ENCODE peak calls at places on chromosomes 7 and 10, in six cellular contexts. M is IMR-90, X is A549, K is HepG2, S is K562, J is GM12878. Y is an unnamed sample.

GRCh38 chr10:68981074-68981473 is 7.5 kb upstream of the KIFBP start:
- DNase-seq in M (no peak), X (peak), K (peak), S (no peak), J (no peak), Y (no peak)

GRCh38 chr7:37031571-37032257 is 307.4 kb upstream of the AOAH start:
- DNase-seq in M (peak), X (peak), K (peak), S (peak), J (no peak), Y (peak)

GRCh38 chr10:119595134-119595714 is 1.5 kb downstream of the TIAL1 start:
- DNase-seq in M (peak), X (peak), K (peak), S (peak), J (no peak), Y (no peak)

GRCh38 chr10:79361721-79362397 is 14.6 kb downstream of the PPIF start:
- DNase-seq in M (no peak), X (no peak), K (no peak), S (no peak), J (no peak), Y (no peak)

GRCh38 chr7:156640949-156641485 is 443 bp downstream of the RNF32 start:
- DNase-seq in M (peak), X (peak), K (no peak), S (peak), J (no peak), Y (no peak)

GRCh38 chr10:81662837-81663236 is 212.2 kb upstream of the NRG3 start:
- DNase-seq in M (no peak), X (no peak), K (no peak), S (no peak), J (no peak), Y (no peak)

GRCh38 chr7:47456210-47456955 is 125.5 kb downstream of the TNS3 start:
- DNase-seq in M (no peak), X (no peak), K (no peak), S (no peak), J (no peak), Y (no peak)

GRCh38 chr10:110147961-110148360 is 59.4 kb upstream of the MXI1 start:
- DNase-seq in M (peak), X (no peak), K (no peak), S (no peak), J (no peak), Y (no peak)

GRCh38 chr10:3825244-3825643 is 40.2 kb upstream of the KLF6 start:
- DNase-seq in M (peak), X (peak), K (peak), S (peak), J (no peak), Y (no peak)

GRCh38 chr10:49645417-49646255 is 31.8 kb downstream of the CHAT start:
- DNase-seq in M (no peak), X (no peak), K (no peak), S (no peak), J (no peak), Y (no peak)

GRCh38 chr10:12181065-12181775 is 14.5 kb downstream of the NUDT5 start:
- DNase-seq in M (no peak), X (no peak), K (no peak), S (no peak), J (peak), Y (no peak)

GRCh38 chr7:117020605-117021002 is 67.3 kb downstream of the ST7 start:
- DNase-seq in M (no peak), X (no peak), K (no peak), S (no peak), J (no peak), Y (no peak)

GRCh38 chr7:2072042-2072441 is 160.7 kb downstream of the MAD1L1 start:
- DNase-seq in M (no peak), X (no peak), K (no peak), S (no peak), J (peak), Y (no peak)

GRCh38 chr10:43403911-43404674 is 4.9 kb downstream of the HNRNPF start:
- DNase-seq in M (no peak), X (no peak), K (no peak), S (no peak), J (no peak), Y (no peak)

GRCh38 chr10:118369806-118370205 is 27.7 kb upstream of the FAM204A start:
- DNase-seq in M (no peak), X (no peak), K (no peak), S (no peak), J (no peak), Y (no peak)

GRCh38 chr10:60781678-60782077 is 3.4 kb downstream of the CDK1 start:
- DNase-seq in M (no peak), X (no peak), K (no peak), S (peak), J (no peak), Y (no peak)

GRCh38 chr10:48475943-48476278 is 129.0 kb downstream of the ARHGAP22 start:
- DNase-seq in M (no peak), X (no peak), K (no peak), S (no peak), J (no peak), Y (no peak)

GRCh38 chr10:115063702-115064479 is 29.3 kb upstream of the ATRNL1 start:
- DNase-seq in M (no peak), X (no peak), K (no peak), S (no peak), J (no peak), Y (no peak)

GRCh38 chr7:69698109-69698840 is 100.0 kb downstream of the AUTS2 start:
- DNase-seq in M (no peak), X (no peak), K (no peak), S (no peak), J (no peak), Y (no peak)

GRCh38 chr10:68861253-68861652 is 33.9 kb downstream of the STOX1 start:
- DNase-seq in M (no peak), X (peak), K (no peak), S (peak), J (no peak), Y (no peak)

GRCh38 chr7:128859232-128860157 is 3.2 kb upstream of the ATP6V1F start:
- DNase-seq in M (no peak), X (no peak), K (no peak), S (peak), J (no peak), Y (no peak)

GRCh38 chr10:46198516-46198915 is 88.3 kb upstream of the ANTXRL start:
- DNase-seq in M (no peak), X (no peak), K (no peak), S (no peak), J (no peak), Y (no peak)

GRCh38 chr7:101161692-101162461 is 3.5 kb downstream of the VGF start:
- DNase-seq in M (no peak), X (no peak), K (no peak), S (no peak), J (no peak), Y (no peak)

GRCh38 chr10:131400518-131400917 is 89.0 kb upstream of the TCERG1L start:
- DNase-seq in M (no peak), X (no peak), K (no peak), S (no peak), J (no peak), Y (no peak)

GRCh38 chr7:149722356-149722957 is 50.9 kb downstream of the ZNF467 start:
- DNase-seq in M (no peak), X (no peak), K (no peak), S (no peak), J (no peak), Y (no peak)

GRCh38 chr7:106367018-106367420 is 82.2 kb upstream of the NAMPT start:
- DNase-seq in M (peak), X (no peak), K (peak), S (peak), J (no peak), Y (peak)

GRCh38 chr7:2710901-2711551 is 23.0 kb downstream of the AMZ1 start:
- DNase-seq in M (peak), X (no peak), K (no peak), S (peak), J (peak), Y (no peak)

GRCh38 chr10:63573068-63573697 is 52.0 kb downstream of the REEP3 start:
- DNase-seq in M (peak), X (no peak), K (no peak), S (no peak), J (no peak), Y (no peak)

GRCh38 chr10:77283326-77283725 is 354.3 kb downstream of the KCNMA1 start:
- DNase-seq in M (no peak), X (no peak), K (no peak), S (no peak), J (no peak), Y (no peak)

GRCh38 chr10:88428442-88428841 is 154.7 kb downstream of the RNLS start:
- DNase-seq in M (no peak), X (peak), K (no peak), S (peak), J (no peak), Y (no peak)

GRCh38 chr10:3803884-3804741 is 19.1 kb upstream of the KLF6 start:
- DNase-seq in M (peak), X (no peak), K (no peak), S (peak), J (no peak), Y (no peak)

GRCh38 chr10:29807407-29807806 is 172.6 kb upstream of the SVIL start:
- DNase-seq in M (peak), X (peak), K (no peak), S (no peak), J (no peak), Y (no peak)

GRCh38 chr7:80835251-80835650 is 83.6 kb downstream of the SEMA3C start:
- DNase-seq in M (no peak), X (no peak), K (no peak), S (no peak), J (no peak), Y (no peak)

GRCh38 chr7:158543840-158544239 is 43.8 kb downstream of the PTPRN2 start:
- DNase-seq in M (no peak), X (no peak), K (no peak), S (no peak), J (no peak), Y (no peak)

GRCh38 chr7:21469894-21470293 is 42.0 kb downstream of the SP4 start:
- DNase-seq in M (peak), X (no peak), K (no peak), S (peak), J (no peak), Y (no peak)

GRCh38 chr10:48454302-48455054 is 148.0 kb downstream of the MAPK8 start:
- DNase-seq in M (no peak), X (no peak), K (no peak), S (no peak), J (no peak), Y (no peak)

GRCh38 chr7:28217161-28217560 is 36.6 kb upstream of the JAZF1 start:
- DNase-seq in M (no peak), X (no peak), K (no peak), S (no peak), J (no peak), Y (no peak)

GRCh38 chr10:35606423-35606822 is 1.3 kb downstream of the GJD4 start:
- DNase-seq in M (peak), X (no peak), K (no peak), S (no peak), J (no peak), Y (no peak)

GRCh38 chr7:66837007-66837406 is 84.0 kb upstream of the TMEM248 start:
- DNase-seq in M (peak), X (peak), K (peak), S (peak), J (no peak), Y (no peak)
- TF ChIP-seq BHLHE40 in M (no peak), X (no peak), K (no peak), S (no peak), J (no peak), Y (no peak)

GRCh38 chr7:38524786-38525185 is 106.4 kb downstream of the AMPH start:
- DNase-seq in M (peak), X (no peak), K (no peak), S (no peak), J (no peak), Y (no peak)

DNA sequence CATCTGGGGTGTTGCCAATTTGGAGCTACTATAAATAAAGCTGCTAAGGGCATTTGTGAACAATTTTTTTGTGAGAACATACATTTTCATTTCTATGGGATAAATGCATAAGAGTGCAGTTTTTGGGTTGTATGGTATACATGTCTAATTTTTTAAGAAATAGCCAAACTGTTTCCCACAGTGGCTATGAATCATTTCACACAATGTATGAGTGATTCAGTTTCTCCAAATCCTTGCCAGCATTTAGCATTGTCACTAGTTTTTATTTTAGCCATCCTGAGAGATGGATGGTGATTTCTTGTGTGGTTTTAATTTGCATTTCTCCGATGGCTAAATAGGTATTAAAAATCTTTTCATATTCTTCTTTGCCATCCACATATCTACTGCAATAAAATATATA is 105.3 kb downstream of the AMPH start:
- DNase-seq in M (no peak), X (no peak), K (no peak), S (no peak), J (no peak), Y (no peak)
- TF ChIP-seq BHLHE40 in M (no peak), X (no peak), K (no peak), S (no peak), J (no peak), Y (no peak)

GRCh38 chr10:102613286-102613685 is 31.0 kb upstream of the TRIM8 start:
- DNase-seq in M (no peak), X (no peak), K (no peak), S (no peak), J (no peak), Y (no peak)

GRCh38 chr10:102615361-102615760 is 28.9 kb upstream of the TRIM8 start:
- DNase-seq in M (no peak), X (peak), K (no peak), S (peak), J (no peak), Y (peak)

GRCh38 chr10:102613761-102614160 is 30.5 kb upstream of the TRIM8 start:
- DNase-seq in M (peak), X (no peak), K (no peak), S (no peak), J (no peak), Y (no peak)

GRCh38 chr10:102616071-102616770 is 28.1 kb upstream of the TRIM8 start:
- DNase-seq in M (no peak), X (no peak), K (no peak), S (no peak), J (no peak), Y (no peak)

GRCh38 chr10:102614888-102615287 is 29.4 kb upstream of the TRIM8 start:
- DNase-seq in M (no peak), X (no peak), K (no peak), S (no peak), J (no peak), Y (no peak)
- TF ChIP-seq BHLHE40 in M (no peak), X (no peak), K (no peak), S (no peak), J (no peak), Y (no peak)

GRCh38 chr10:14834588-14834987 is 3.2 kb downstream of the CDNF start:
- DNase-seq in M (no peak), X (no peak), K (no peak), S (no peak), J (no peak), Y (no peak)

GRCh38 chr10:14838582-14839304 is 637 bp downstream of the HSPA14 start:
- DNase-seq in M (no peak), X (peak), K (peak), S (peak), J (no peak), Y (peak)

GRCh38 chr10:14839305-14839695 is 1.2 kb downstream of the HSPA14 start:
- DNase-seq in M (no peak), X (peak), K (no peak), S (peak), J (no peak), Y (no peak)

GRCh38 chr10:14837756-14838581 is at the start of the genes CDNF, HSPA14 and MSANTD7:
- DNase-seq in M (peak), X (peak), K (peak), S (peak), J (peak), Y (peak)

GRCh38 chr10:14837003-14837755 is 658 bp downstream of the CDNF start:
- DNase-seq in M (no peak), X (no peak), K (peak), S (peak), J (no peak), Y (no peak)
- TF ChIP-seq BHLHE40 in M (no peak), X (no peak), K (no peak), S (no peak), J (no peak), Y (no peak)

DNA sequence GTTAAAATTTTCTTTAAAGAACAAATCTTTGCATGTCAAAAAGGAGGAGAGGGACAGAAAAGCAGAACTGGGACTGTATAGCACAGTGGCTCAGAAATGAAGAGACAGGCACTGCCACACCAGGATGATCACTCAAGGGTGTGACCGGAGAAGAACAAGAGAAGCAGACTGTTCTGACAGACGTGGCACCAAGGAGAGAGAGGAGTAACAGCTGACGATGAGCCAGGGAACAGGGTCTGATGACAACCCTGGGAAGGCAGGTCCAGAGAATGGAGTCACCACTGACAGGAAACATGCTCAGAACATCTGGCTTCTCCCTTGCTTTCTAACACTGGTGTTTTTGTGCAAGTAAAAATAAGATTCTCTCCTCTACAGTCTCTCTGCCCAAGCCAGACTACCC is 14.6 kb upstream of the VAX1 start:
- DNase-seq in M (no peak), X (no peak), K (no peak), S (no peak), J (no peak), Y (no peak)
- TF ChIP-seq BHLHE40 in M (no peak), X (no peak), K (no peak), S (no peak), J (no peak), Y (no peak)

GRCh38 chr10:24957624-24958435 is 5.4 kb upstream of the PRTFDC1 start:
- DNase-seq in M (peak), X (peak), K (no peak), S (no peak), J (no peak), Y (no peak)
- TF ChIP-seq BHLHE40 in M (no peak), X (no peak), K (no peak), S (no peak), J (no peak), Y (no peak)

GRCh38 chr7:120337308-120337907 is 64.4 kb downstream of the KCND2 start:
- DNase-seq in M (peak), X (peak), K (peak), S (peak), J (no peak), Y (peak)
- TF ChIP-seq BHLHE40 in M (no peak), X (no peak), K (no peak), S (no peak), J (no peak), Y (no peak)

GRCh38 chr10:123297175-123297574 is 143.0 kb downstream of the BUB3 start:
- DNase-seq in M (no peak), X (no peak), K (no peak), S (no peak), J (no peak), Y (no peak)

GRCh38 chr10:123299598-123299997 is 145.4 kb downstream of the BUB3 start:
- DNase-seq in M (no peak), X (no peak), K (no peak), S (no peak), J (no peak), Y (no peak)

GRCh38 chr10:123298583-123298982 is 144.4 kb downstream of the BUB3 start:
- DNase-seq in M (no peak), X (no peak), K (no peak), S (no peak), J (no peak), Y (no peak)

GRCh38 chr10:123303581-123303980 is 149.4 kb downstream of the BUB3 start:
- DNase-seq in M (no peak), X (no peak), K (no peak), S (no peak), J (no peak), Y (no peak)

GRCh38 chr10:123301077-123301875 is 147.1 kb downstream of the BUB3 start:
- DNase-seq in M (no peak), X (no peak), K (no peak), S (no peak), J (no peak), Y (peak)
- TF ChIP-seq BHLHE40 in M (no peak), X (no peak), K (no peak), S (no peak), J (no peak), Y (no peak)

DNA sequence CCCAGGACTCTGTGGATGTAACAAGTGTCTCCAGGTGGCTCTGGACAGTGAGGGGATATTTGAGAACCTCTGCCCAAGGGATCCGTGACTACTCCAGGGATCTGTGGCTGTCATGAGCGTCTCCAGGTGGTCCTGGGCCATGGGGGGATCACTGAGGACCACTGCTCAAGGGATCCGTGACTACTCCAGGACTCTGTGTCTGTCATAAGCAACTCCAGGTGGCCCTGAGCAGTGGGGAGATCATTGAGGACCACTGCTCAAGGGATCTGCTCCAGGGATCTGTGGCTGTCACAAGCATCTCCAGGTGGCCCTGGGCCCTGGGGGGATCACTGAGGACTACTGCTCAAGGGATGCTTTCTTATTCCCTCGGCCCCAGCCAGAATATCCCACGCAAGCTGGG is 133.2 kb upstream of the ADARB2 start:
- DNase-seq in M (no peak), X (no peak), K (no peak), S (no peak), J (no peak), Y (no peak)
- TF ChIP-seq BHLHE40 in M (no peak), X (no peak), K (no peak), S (no peak), J (no peak), Y (no peak)

GRCh38 chr7:22601812-22602568 is 102.0 kb upstream of the STEAP1B start:
- DNase-seq in M (peak), X (no peak), K (no peak), S (no peak), J (no peak), Y (no peak)
- TF ChIP-seq BHLHE40 in M (no peak), X (no peak), K (no peak), S (no peak), J (no peak), Y (no peak)